ENCODE peak calls at places on chromosome 6, in eight cellular contexts. Y is GM23248; W is lung; F is cardiac muscle cell; H is tibial artery; S is CD8-positive, alpha-beta T cell; L is colonic mucosa; Z is neuronal stem cell. C is an unnamed sample.

GRCh38 chr6:102022803-102023202 is 629.3 kb downstream of the GRIK2 start:
- DNase-seq in F (no peak), L (no peak), Y (no peak), H (no peak), W (no peak), S (no peak), Z (no peak), C (no peak)

GRCh38 chr6:106173480-106173879 is 87.3 kb downstream of the PRDM1 start:
- DNase-seq in S (no peak), L (no peak), Z (no peak), F (no peak), H (no peak), W (no peak), Y (no peak), C (no peak)

GRCh38 chr6:5671162-5671561 is 335.6 kb downstream of the NRN1 start:
- DNase-seq in Y (peak; percentile 69), L (no peak), S (no peak), Z (no peak), W (no peak), H (no peak), F (no peak), C (no peak)

GRCh38 chr6:73743556-73743955 is 47.6 kb downstream of the CD109 start:
- DNase-seq in Z (no peak), L (no peak), S (no peak), H (no peak), W (no peak), F (no peak), Y (no peak), C (no peak)

GRCh38 chr6:38154731-38155130 is 335.2 kb downstream of the ZFAND3 start:
- DNase-seq in L (no peak), S (no peak), Y (no peak), F (no peak), Z (no peak), H (peak; percentile 17), W (no peak), C (no peak)

GRCh38 chr6:41360314-41360685 is 24.9 kb downstream of the NCR2 start:
- DNase-seq in Z (no peak), Y (no peak), L (no peak), F (no peak), H (no peak), W (no peak), S (no peak), C (no peak)

GRCh38 chr6:141809901-141810300 is 322.8 kb upstream of the GJE1 start:
- DNase-seq in Z (no peak), H (no peak), L (no peak), F (no peak), S (no peak), Y (peak; percentile 42), W (no peak), C (no peak)

GRCh38 chr6:110557226-110557625 is 80.8 kb upstream of the SLC22A16 start:
- DNase-seq in S (no peak), Z (no peak), Y (no peak), H (no peak), L (peak; percentile 1), W (no peak), F (no peak), C (no peak)

GRCh38 chr6:170238741-170239565 is 51.9 kb downstream of the DLL1 start:
- DNase-seq in L (no peak), Y (no peak), H (peak; percentile 5), S (no peak), F (no peak), Z (no peak), W (no peak), C (no peak)

GRCh38 chr6:84284428-84285033 is 57.1 kb upstream of the CEP162 start:
- DNase-seq in W (no peak), L (no peak), F (peak; percentile 40), S (no peak), H (no peak), Z (peak; percentile 17), Y (peak; percentile 32), C (peak; percentile 29)

GRCh38 chr6:21742238-21742660 is 148.7 kb downstream of the SOX4 start:
- DNase-seq in S (no peak), H (no peak), F (no peak), L (no peak), Y (peak; percentile 65), Z (no peak), W (no peak), C (peak; percentile 50)

GRCh38 chr6:137870744-137871247 is 3.7 kb downstream of the TNFAIP3 start:
- DNase-seq in S (no peak), W (no peak), F (no peak), L (no peak), Z (no peak), Y (no peak), H (no peak), C (no peak)

GRCh38 chr6:70166088-70166958 is 136.6 kb downstream of the COL9A1 start:
- DNase-seq in S (no peak), F (peak; percentile 61), H (peak; percentile 25), W (peak; percentile 32), L (peak; percentile 31), Y (peak; percentile 75), Z (peak; percentile 38), C (peak; percentile 16)

GRCh38 chr6:37536462-37537225 is 37.0 kb upstream of the CCDC167 start:
- DNase-seq in H (no peak), F (peak; percentile 40), L (no peak), Y (no peak), Z (no peak), S (no peak), W (no peak), C (no peak)

GRCh38 chr6:53956068-53956711 is 155.1 kb upstream of the MLIP start:
- DNase-seq in Y (peak; percentile 68), L (peak; percentile 77), F (peak; percentile 84), H (peak; percentile 44), W (peak; percentile 72), Z (peak; percentile 64), S (no peak), C (peak; percentile 84)

GRCh38 chr6:46014511-46015118 is 1.0 kb downstream of the CLIC5 start:
- DNase-seq in Y (no peak), W (no peak), S (no peak), Z (no peak), L (peak; percentile 63), H (no peak), F (peak; percentile 63), C (no peak)

GRCh38 chr6:109212683-109213082 is 117.4 kb downstream of the CEP57L1 start:
- DNase-seq in F (no peak), S (no peak), W (no peak), L (no peak), Z (no peak), Y (no peak), H (no peak), C (no peak)

GRCh38 chr6:163391983-163392382 is 22.5 kb upstream of the QKI start:
- DNase-seq in H (no peak), Y (peak; percentile 13), F (no peak), L (no peak), W (no peak), S (no peak), Z (no peak), C (no peak)

GRCh38 chr6:101747711-101748110 is 354.2 kb downstream of the GRIK2 start:
- DNase-seq in Y (no peak), S (no peak), F (no peak), H (no peak), W (no peak), Z (no peak), L (no peak), C (no peak)

GRCh38 chr6:138815797-138816528 is 20.1 kb downstream of the ECT2L start:
- DNase-seq in Z (peak; percentile 40), F (peak; percentile 61), Y (peak; percentile 81), S (no peak), H (no peak), L (peak; percentile 25), W (no peak), C (no peak)

GRCh38 chr6:99324996-99325395 is 24.5 kb downstream of the FAXC start:
- DNase-seq in F (no peak), Y (no peak), L (no peak), H (no peak), W (no peak), Z (no peak), S (no peak), C (no peak)

GRCh38 chr6:146905313-146905712 is 298.9 kb upstream of the STXBP5 start:
- DNase-seq in S (no peak), W (no peak), F (no peak), H (peak; percentile 30), L (no peak), Y (peak; percentile 85), Z (no peak), C (no peak)

GRCh38 chr6:31540640-31541039 is 1.2 kb downstream of the DDX39B start:
- DNase-seq in W (no peak), H (no peak), Z (no peak), Y (no peak), L (no peak), F (no peak), S (no peak), C (no peak)
- H3K36me3 ChIP-seq in W (peaks cover 26% of the 10 kb centered on the region), H (peaks cover 48% of the 10 kb centered on the region), Z (peaks cover 37% of the 10 kb centered on the region), Y (peaks cover 44% of the 10 kb centered on the region), L (peaks cover 17% of the 10 kb centered on the region), F (peaks cover 43% of the 10 kb centered on the region), S (peaks cover 30% of the 10 kb centered on the region), C (peaks cover 37% of the 10 kb centered on the region)

GRCh38 chr6:14713008-14713452 is 532.8 kb upstream of the JARID2 start:
- DNase-seq in S (no peak), F (no peak), Z (no peak), L (no peak), Y (peak; percentile 97), W (no peak), H (no peak), C (no peak)
- H3K27ac ChIP-seq in S (no peak overlapping the region), F (no peak overlapping the region), Z (no peak overlapping the region), L (no peak overlapping the region), Y (peak overlapping the region; percentile 99), W (peak overlapping the region; percentile 41), H (no peak overlapping the region), C (no peak overlapping the region)

DNA sequence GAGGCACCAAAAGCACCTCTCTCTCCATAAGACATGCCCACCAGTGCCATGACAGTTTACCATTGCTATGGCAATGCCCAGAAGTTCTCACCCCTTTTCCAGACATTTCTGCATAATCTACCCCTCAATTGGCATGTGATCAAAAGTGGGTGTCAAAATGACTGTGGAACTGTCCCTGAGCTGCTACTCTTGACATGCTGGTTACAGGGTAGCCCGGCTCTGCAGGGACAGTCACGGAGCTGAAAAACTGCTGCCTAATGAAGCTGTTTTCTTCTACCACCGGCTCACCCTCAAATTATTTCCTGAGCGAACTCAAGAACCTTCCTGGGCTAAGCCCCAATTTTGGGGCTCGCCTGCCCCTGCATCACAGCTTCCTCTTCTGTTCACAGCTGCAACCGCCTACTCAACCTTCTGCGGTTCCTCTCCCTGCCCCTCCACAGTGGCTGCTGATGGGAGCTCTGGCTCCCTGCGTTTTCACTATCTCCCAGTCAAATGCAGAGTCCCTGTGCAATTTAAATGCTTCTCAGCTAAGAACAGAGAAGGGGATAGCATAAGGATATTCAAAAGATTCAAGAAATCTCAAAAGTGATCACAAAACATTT is 110.8 kb upstream of the MLN start:
- DNase-seq in H (no peak), Z (no peak), W (no peak), S (peak; percentile 76), L (no peak), Y (no peak), F (no peak), C (no peak)
- H3K27me3 ChIP-seq in H (peaks cover 9% of the 10 kb centered on the region), Z (no peaks in the 10 kb centered on the region), W (no peaks in the 10 kb centered on the region), S (no peaks in the 10 kb centered on the region), L (no peaks in the 10 kb centered on the region), Y (peaks cover 6% of the 10 kb centered on the region), F (peaks cover 11% of the 10 kb centered on the region), C (no peaks in the 10 kb centered on the region)

DNA sequence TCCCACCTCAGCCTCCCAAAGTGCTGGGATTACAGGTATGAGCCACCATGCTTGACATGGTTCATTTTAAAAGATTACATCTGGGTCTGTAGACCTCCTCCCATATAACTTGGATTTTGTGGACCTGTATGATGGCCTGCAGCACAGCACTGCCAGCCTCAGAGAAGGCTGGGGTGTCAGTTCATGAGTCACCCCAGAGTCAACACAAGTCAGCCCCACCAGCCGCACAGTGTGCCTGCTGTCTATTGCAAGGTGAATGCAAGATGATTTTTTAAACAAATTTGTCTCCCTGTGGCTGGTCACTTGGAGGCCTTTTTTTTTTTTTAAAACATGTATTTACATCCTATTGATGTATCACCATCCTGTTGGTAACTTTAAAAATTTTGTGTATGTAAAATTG is 76.7 kb downstream of the RREB1 start:
- DNase-seq in W (no peak), S (no peak), Z (no peak), Y (peak; percentile 55), F (no peak), L (no peak), H (no peak), C (no peak)
- H3K36me3 ChIP-seq in W (peaks cover 30% of the 10 kb centered on the region), S (peaks cover 36% of the 10 kb centered on the region), Z (peaks cover 6% of the 10 kb centered on the region), Y (peaks cover 48% of the 10 kb centered on the region), F (peaks cover 34% of the 10 kb centered on the region), L (peaks cover 11% of the 10 kb centered on the region), H (peaks cover 78% of the 10 kb centered on the region), C (peaks cover 4% of the 10 kb centered on the region)